ENCODE peak calls at places on chromosomes 16 and 17, in seven cellular contexts. One of them, this sample, is unnamed.
A peak's percentile ranks its signal among the peaks of the same experiment; 100 is the strongest.

GRCh38 chr16:54890381-54890780 is 40.3 kb upstream of the IRX5 start:
- DNase-seq in stimulated activated CD8-positive, alpha-beta memory T cell treated with anti-CD3 and anti-CD28 coated beads, Interleukin-2, amount 100 ng/mL, for 48 hours: no peak
- DNase-seq in activated CD8-positive, alpha-beta T cell treated with anti-CD3 and anti-CD28 coated beads, Interleukin-2, amount 10 ng/mL, durations not matched to agents 7 days and 5 days: no peak
- DNase-seq in heart left ventricle: no peak
- DNase-seq in CD4-positive, alpha-beta T cell: no peak
- DNase-seq in AG04449: no peak
- DNase-seq in DMS153: no peak
- DNase-seq in this sample: no peak

GRCh38 chr17:3965123-3965800 is 1.0 kb upstream of the ATP2A3 start:
- DNase-seq in stimulated activated CD8-positive, alpha-beta memory T cell treated with anti-CD3 and anti-CD28 coated beads, Interleukin-2, amount 100 ng/mL, for 48 hours: peak; percentile 58
- DNase-seq in activated CD8-positive, alpha-beta T cell treated with anti-CD3 and anti-CD28 coated beads, Interleukin-2, amount 10 ng/mL, durations not matched to agents 7 days and 5 days: peak; percentile 90
- DNase-seq in heart left ventricle: peak; percentile 68
- DNase-seq in CD4-positive, alpha-beta T cell: peak; percentile 58
- DNase-seq in AG04449: no peak
- DNase-seq in DMS153: peak; percentile 42
- DNase-seq in this sample: peak; percentile 75

GRCh38 chr17:43329183-43329582 is 69.6 kb upstream of the ARL4D start:
- DNase-seq in stimulated activated CD8-positive, alpha-beta memory T cell treated with anti-CD3 and anti-CD28 coated beads, Interleukin-2, amount 100 ng/mL, for 48 hours: no peak
- DNase-seq in activated CD8-positive, alpha-beta T cell treated with anti-CD3 and anti-CD28 coated beads, Interleukin-2, amount 10 ng/mL, durations not matched to agents 7 days and 5 days: no peak
- DNase-seq in heart left ventricle: no peak
- DNase-seq in CD4-positive, alpha-beta T cell: no peak
- DNase-seq in AG04449: no peak
- DNase-seq in DMS153: no peak
- DNase-seq in this sample: no peak

GRCh38 chr17:28008526-28008925 is 34.0 kb upstream of the NLK start:
- DNase-seq in stimulated activated CD8-positive, alpha-beta memory T cell treated with anti-CD3 and anti-CD28 coated beads, Interleukin-2, amount 100 ng/mL, for 48 hours: no peak
- DNase-seq in activated CD8-positive, alpha-beta T cell treated with anti-CD3 and anti-CD28 coated beads, Interleukin-2, amount 10 ng/mL, durations not matched to agents 7 days and 5 days: peak; percentile 37
- DNase-seq in heart left ventricle: peak; percentile 36
- DNase-seq in CD4-positive, alpha-beta T cell: no peak
- DNase-seq in AG04449: peak; percentile 2
- DNase-seq in DMS153: no peak
- DNase-seq in this sample: peak; percentile 28

GRCh38 chr17:66831383-66832220 is 3.3 kb upstream of the CACNG5 start:
- DNase-seq in stimulated activated CD8-positive, alpha-beta memory T cell treated with anti-CD3 and anti-CD28 coated beads, Interleukin-2, amount 100 ng/mL, for 48 hours: no peak
- DNase-seq in activated CD8-positive, alpha-beta T cell treated with anti-CD3 and anti-CD28 coated beads, Interleukin-2, amount 10 ng/mL, durations not matched to agents 7 days and 5 days: no peak
- DNase-seq in heart left ventricle: no peak
- DNase-seq in CD4-positive, alpha-beta T cell: no peak
- DNase-seq in AG04449: no peak
- DNase-seq in DMS153: no peak
- DNase-seq in this sample: no peak

GRCh38 chr17:16999931-17000625 is 28.2 kb upstream of the TNFRSF13B start:
- DNase-seq in stimulated activated CD8-positive, alpha-beta memory T cell treated with anti-CD3 and anti-CD28 coated beads, Interleukin-2, amount 100 ng/mL, for 48 hours: no peak
- DNase-seq in activated CD8-positive, alpha-beta T cell treated with anti-CD3 and anti-CD28 coated beads, Interleukin-2, amount 10 ng/mL, durations not matched to agents 7 days and 5 days: no peak
- DNase-seq in heart left ventricle: no peak
- DNase-seq in CD4-positive, alpha-beta T cell: no peak
- DNase-seq in AG04449: no peak
- DNase-seq in DMS153: no peak
- DNase-seq in this sample: no peak

GRCh38 chr16:85995591-85996461 is 96.9 kb downstream of the IRF8 start:
- DNase-seq in stimulated activated CD8-positive, alpha-beta memory T cell treated with anti-CD3 and anti-CD28 coated beads, Interleukin-2, amount 100 ng/mL, for 48 hours: no peak
- DNase-seq in activated CD8-positive, alpha-beta T cell treated with anti-CD3 and anti-CD28 coated beads, Interleukin-2, amount 10 ng/mL, durations not matched to agents 7 days and 5 days: peak; percentile 31
- DNase-seq in heart left ventricle: no peak
- DNase-seq in CD4-positive, alpha-beta T cell: no peak
- DNase-seq in AG04449: no peak
- DNase-seq in DMS153: no peak
- DNase-seq in this sample: no peak

GRCh38 chr17:74289688-74290087 is 15.7 kb downstream of the DNAI2 start:
- DNase-seq in stimulated activated CD8-positive, alpha-beta memory T cell treated with anti-CD3 and anti-CD28 coated beads, Interleukin-2, amount 100 ng/mL, for 48 hours: no peak
- DNase-seq in activated CD8-positive, alpha-beta T cell treated with anti-CD3 and anti-CD28 coated beads, Interleukin-2, amount 10 ng/mL, durations not matched to agents 7 days and 5 days: no peak
- DNase-seq in heart left ventricle: no peak
- DNase-seq in CD4-positive, alpha-beta T cell: no peak
- DNase-seq in AG04449: no peak
- DNase-seq in DMS153: no peak
- DNase-seq in this sample: no peak

GRCh38 chr17:73423806-73424205 is 112.0 kb upstream of the CDC42EP4 start:
- DNase-seq in stimulated activated CD8-positive, alpha-beta memory T cell treated with anti-CD3 and anti-CD28 coated beads, Interleukin-2, amount 100 ng/mL, for 48 hours: no peak
- DNase-seq in activated CD8-positive, alpha-beta T cell treated with anti-CD3 and anti-CD28 coated beads, Interleukin-2, amount 10 ng/mL, durations not matched to agents 7 days and 5 days: no peak
- DNase-seq in heart left ventricle: no peak
- DNase-seq in CD4-positive, alpha-beta T cell: no peak
- DNase-seq in AG04449: no peak
- DNase-seq in DMS153: no peak
- DNase-seq in this sample: no peak

GRCh38 chr17:48575066-48575582 is 3.0 kb downstream of the HOXB4 start:
- DNase-seq in stimulated activated CD8-positive, alpha-beta memory T cell treated with anti-CD3 and anti-CD28 coated beads, Interleukin-2, amount 100 ng/mL, for 48 hours: no peak
- DNase-seq in activated CD8-positive, alpha-beta T cell treated with anti-CD3 and anti-CD28 coated beads, Interleukin-2, amount 10 ng/mL, durations not matched to agents 7 days and 5 days: no peak
- DNase-seq in heart left ventricle: no peak
- DNase-seq in CD4-positive, alpha-beta T cell: no peak
- DNase-seq in AG04449: no peak
- DNase-seq in DMS153: peak; percentile 90
- DNase-seq in this sample: no peak

GRCh38 chr16:25298165-25298872 is 40.7 kb upstream of the ZKSCAN2 start:
- DNase-seq in stimulated activated CD8-positive, alpha-beta memory T cell treated with anti-CD3 and anti-CD28 coated beads, Interleukin-2, amount 100 ng/mL, for 48 hours: no peak
- DNase-seq in activated CD8-positive, alpha-beta T cell treated with anti-CD3 and anti-CD28 coated beads, Interleukin-2, amount 10 ng/mL, durations not matched to agents 7 days and 5 days: no peak
- DNase-seq in heart left ventricle: no peak
- DNase-seq in CD4-positive, alpha-beta T cell: no peak
- DNase-seq in AG04449: no peak
- DNase-seq in DMS153: no peak
- DNase-seq in this sample: no peak

GRCh38 chr17:42387663-42388380 is 420 bp downstream of the STAT3 start:
- DNase-seq in stimulated activated CD8-positive, alpha-beta memory T cell treated with anti-CD3 and anti-CD28 coated beads, Interleukin-2, amount 100 ng/mL, for 48 hours: no peak
- DNase-seq in activated CD8-positive, alpha-beta T cell treated with anti-CD3 and anti-CD28 coated beads, Interleukin-2, amount 10 ng/mL, durations not matched to agents 7 days and 5 days: peak; percentile 51
- DNase-seq in heart left ventricle: peak; percentile 50
- DNase-seq in CD4-positive, alpha-beta T cell: peak; percentile 19
- DNase-seq in AG04449: no peak
- DNase-seq in DMS153: no peak
- DNase-seq in this sample: peak; percentile 58

GRCh38 chr16:84650062-84650991 is 2.0 kb downstream of the KLHL36 start:
- DNase-seq in stimulated activated CD8-positive, alpha-beta memory T cell treated with anti-CD3 and anti-CD28 coated beads, Interleukin-2, amount 100 ng/mL, for 48 hours: no peak
- DNase-seq in activated CD8-positive, alpha-beta T cell treated with anti-CD3 and anti-CD28 coated beads, Interleukin-2, amount 10 ng/mL, durations not matched to agents 7 days and 5 days: no peak
- DNase-seq in heart left ventricle: no peak
- DNase-seq in CD4-positive, alpha-beta T cell: no peak
- DNase-seq in AG04449: peak; percentile 58
- DNase-seq in DMS153: no peak
- DNase-seq in this sample: no peak

GRCh38 chr17:77852666-77853207 is 105.8 kb upstream of the TNRC6C start:
- DNase-seq in stimulated activated CD8-positive, alpha-beta memory T cell treated with anti-CD3 and anti-CD28 coated beads, Interleukin-2, amount 100 ng/mL, for 48 hours: no peak
- DNase-seq in activated CD8-positive, alpha-beta T cell treated with anti-CD3 and anti-CD28 coated beads, Interleukin-2, amount 10 ng/mL, durations not matched to agents 7 days and 5 days: no peak
- DNase-seq in heart left ventricle: no peak
- DNase-seq in CD4-positive, alpha-beta T cell: no peak
- DNase-seq in AG04449: no peak
- DNase-seq in DMS153: no peak
- DNase-seq in this sample: no peak

GRCh38 chr17:21253646-21254441 is 634 bp upstream of the NATD1 start:
- DNase-seq in stimulated activated CD8-positive, alpha-beta memory T cell treated with anti-CD3 and anti-CD28 coated beads, Interleukin-2, amount 100 ng/mL, for 48 hours: no peak
- DNase-seq in activated CD8-positive, alpha-beta T cell treated with anti-CD3 and anti-CD28 coated beads, Interleukin-2, amount 10 ng/mL, durations not matched to agents 7 days and 5 days: no peak
- DNase-seq in heart left ventricle: no peak
- DNase-seq in CD4-positive, alpha-beta T cell: no peak
- DNase-seq in AG04449: no peak
- DNase-seq in DMS153: no peak
- DNase-seq in this sample: no peak

GRCh38 chr16:79310734-79311133 is 289.8 kb downstream of the MAF start:
- DNase-seq in stimulated activated CD8-positive, alpha-beta memory T cell treated with anti-CD3 and anti-CD28 coated beads, Interleukin-2, amount 100 ng/mL, for 48 hours: no peak
- DNase-seq in activated CD8-positive, alpha-beta T cell treated with anti-CD3 and anti-CD28 coated beads, Interleukin-2, amount 10 ng/mL, durations not matched to agents 7 days and 5 days: no peak
- DNase-seq in heart left ventricle: no peak
- DNase-seq in CD4-positive, alpha-beta T cell: no peak
- DNase-seq in AG04449: no peak
- DNase-seq in DMS153: no peak
- DNase-seq in this sample: no peak

GRCh38 chr17:81003711-81004335 is 12.2 kb downstream of the CHMP6 start:
- DNase-seq in stimulated activated CD8-positive, alpha-beta memory T cell treated with anti-CD3 and anti-CD28 coated beads, Interleukin-2, amount 100 ng/mL, for 48 hours: no peak
- DNase-seq in activated CD8-positive, alpha-beta T cell treated with anti-CD3 and anti-CD28 coated beads, Interleukin-2, amount 10 ng/mL, durations not matched to agents 7 days and 5 days: no peak
- DNase-seq in heart left ventricle: peak; percentile 29
- DNase-seq in CD4-positive, alpha-beta T cell: no peak
- DNase-seq in AG04449: no peak
- DNase-seq in DMS153: no peak
- DNase-seq in this sample: no peak

GRCh38 chr16:31833047-31833446 is 40.6 kb upstream of the ZNF267 start:
- DNase-seq in stimulated activated CD8-positive, alpha-beta memory T cell treated with anti-CD3 and anti-CD28 coated beads, Interleukin-2, amount 100 ng/mL, for 48 hours: no peak
- DNase-seq in activated CD8-positive, alpha-beta T cell treated with anti-CD3 and anti-CD28 coated beads, Interleukin-2, amount 10 ng/mL, durations not matched to agents 7 days and 5 days: no peak
- DNase-seq in heart left ventricle: no peak
- DNase-seq in CD4-positive, alpha-beta T cell: no peak
- DNase-seq in AG04449: no peak
- DNase-seq in DMS153: no peak
- DNase-seq in this sample: no peak

GRCh38 chr17:6554336-6554735 is 2.0 kb downstream of the PITPNM3 start:
- DNase-seq in stimulated activated CD8-positive, alpha-beta memory T cell treated with anti-CD3 and anti-CD28 coated beads, Interleukin-2, amount 100 ng/mL, for 48 hours: no peak
- DNase-seq in activated CD8-positive, alpha-beta T cell treated with anti-CD3 and anti-CD28 coated beads, Interleukin-2, amount 10 ng/mL, durations not matched to agents 7 days and 5 days: no peak
- DNase-seq in heart left ventricle: no peak
- DNase-seq in CD4-positive, alpha-beta T cell: no peak
- DNase-seq in AG04449: no peak
- DNase-seq in DMS153: no peak
- DNase-seq in this sample: no peak

GRCh38 chr16:67668495-67669157 is 2.0 kb downstream of the C16orf86 start:
- DNase-seq in stimulated activated CD8-positive, alpha-beta memory T cell treated with anti-CD3 and anti-CD28 coated beads, Interleukin-2, amount 100 ng/mL, for 48 hours: no peak
- DNase-seq in activated CD8-positive, alpha-beta T cell treated with anti-CD3 and anti-CD28 coated beads, Interleukin-2, amount 10 ng/mL, durations not matched to agents 7 days and 5 days: peak; percentile 56
- DNase-seq in heart left ventricle: peak; percentile 27
- DNase-seq in CD4-positive, alpha-beta T cell: no peak
- DNase-seq in AG04449: no peak
- DNase-seq in DMS153: no peak
- DNase-seq in this sample: no peak

GRCh38 chr17:49061524-49061943 is 64.3 kb downstream of the IGF2BP1 start:
- DNase-seq in stimulated activated CD8-positive, alpha-beta memory T cell treated with anti-CD3 and anti-CD28 coated beads, Interleukin-2, amount 100 ng/mL, for 48 hours: no peak
- DNase-seq in activated CD8-positive, alpha-beta T cell treated with anti-CD3 and anti-CD28 coated beads, Interleukin-2, amount 10 ng/mL, durations not matched to agents 7 days and 5 days: no peak
- DNase-seq in heart left ventricle: no peak
- DNase-seq in CD4-positive, alpha-beta T cell: no peak
- DNase-seq in AG04449: no peak
- DNase-seq in DMS153: no peak
- DNase-seq in this sample: no peak

GRCh38 chr16:85637808-85638186 is 24.7 kb downstream of the GSE1 start:
- DNase-seq in stimulated activated CD8-positive, alpha-beta memory T cell treated with anti-CD3 and anti-CD28 coated beads, Interleukin-2, amount 100 ng/mL, for 48 hours: no peak
- DNase-seq in activated CD8-positive, alpha-beta T cell treated with anti-CD3 and anti-CD28 coated beads, Interleukin-2, amount 10 ng/mL, durations not matched to agents 7 days and 5 days: no peak
- DNase-seq in heart left ventricle: no peak
- DNase-seq in CD4-positive, alpha-beta T cell: no peak
- DNase-seq in AG04449: no peak
- DNase-seq in DMS153: peak; percentile 62
- DNase-seq in this sample: peak; percentile 48

GRCh38 chr16:55809386-55809785 is 23.5 kb downstream of the CES1 start:
- DNase-seq in stimulated activated CD8-positive, alpha-beta memory T cell treated with anti-CD3 and anti-CD28 coated beads, Interleukin-2, amount 100 ng/mL, for 48 hours: no peak
- DNase-seq in activated CD8-positive, alpha-beta T cell treated with anti-CD3 and anti-CD28 coated beads, Interleukin-2, amount 10 ng/mL, durations not matched to agents 7 days and 5 days: no peak
- DNase-seq in heart left ventricle: no peak
- DNase-seq in CD4-positive, alpha-beta T cell: no peak
- DNase-seq in AG04449: no peak
- DNase-seq in DMS153: no peak
- DNase-seq in this sample: no peak

GRCh38 chr17:7932949-7933348 is 943 bp downstream of the CNTROB start:
- DNase-seq in stimulated activated CD8-positive, alpha-beta memory T cell treated with anti-CD3 and anti-CD28 coated beads, Interleukin-2, amount 100 ng/mL, for 48 hours: peak; percentile 19
- DNase-seq in activated CD8-positive, alpha-beta T cell treated with anti-CD3 and anti-CD28 coated beads, Interleukin-2, amount 10 ng/mL, durations not matched to agents 7 days and 5 days: peak; percentile 56
- DNase-seq in heart left ventricle: peak; percentile 36
- DNase-seq in CD4-positive, alpha-beta T cell: no peak
- DNase-seq in AG04449: no peak
- DNase-seq in DMS153: no peak
- DNase-seq in this sample: no peak

GRCh38 chr16:18932243-18932997 is 6.2 kb upstream of the SMG1 start:
- DNase-seq in stimulated activated CD8-positive, alpha-beta memory T cell treated with anti-CD3 and anti-CD28 coated beads, Interleukin-2, amount 100 ng/mL, for 48 hours: no peak
- DNase-seq in activated CD8-positive, alpha-beta T cell treated with anti-CD3 and anti-CD28 coated beads, Interleukin-2, amount 10 ng/mL, durations not matched to agents 7 days and 5 days: no peak
- DNase-seq in heart left ventricle: no peak
- DNase-seq in CD4-positive, alpha-beta T cell: no peak
- DNase-seq in AG04449: peak; percentile 29
- DNase-seq in DMS153: no peak
- DNase-seq in this sample: no peak

GRCh38 chr16:56400458-56400857 is 24.9 kb downstream of the AMFR start:
- DNase-seq in stimulated activated CD8-positive, alpha-beta memory T cell treated with anti-CD3 and anti-CD28 coated beads, Interleukin-2, amount 100 ng/mL, for 48 hours: no peak
- DNase-seq in activated CD8-positive, alpha-beta T cell treated with anti-CD3 and anti-CD28 coated beads, Interleukin-2, amount 10 ng/mL, durations not matched to agents 7 days and 5 days: no peak
- DNase-seq in heart left ventricle: no peak
- DNase-seq in CD4-positive, alpha-beta T cell: no peak
- DNase-seq in AG04449: no peak
- DNase-seq in DMS153: no peak
- DNase-seq in this sample: no peak

GRCh38 chr16:76946879-76947278 is 244.1 kb upstream of the MON1B start:
- DNase-seq in stimulated activated CD8-positive, alpha-beta memory T cell treated with anti-CD3 and anti-CD28 coated beads, Interleukin-2, amount 100 ng/mL, for 48 hours: no peak
- DNase-seq in activated CD8-positive, alpha-beta T cell treated with anti-CD3 and anti-CD28 coated beads, Interleukin-2, amount 10 ng/mL, durations not matched to agents 7 days and 5 days: no peak
- DNase-seq in heart left ventricle: no peak
- DNase-seq in CD4-positive, alpha-beta T cell: no peak
- DNase-seq in AG04449: peak; percentile 3
- DNase-seq in DMS153: peak; percentile 83
- DNase-seq in this sample: no peak

GRCh38 chr17:67050066-67050465 is 5.7 kb downstream of the CACNG1 start:
- DNase-seq in stimulated activated CD8-positive, alpha-beta memory T cell treated with anti-CD3 and anti-CD28 coated beads, Interleukin-2, amount 100 ng/mL, for 48 hours: no peak
- DNase-seq in activated CD8-positive, alpha-beta T cell treated with anti-CD3 and anti-CD28 coated beads, Interleukin-2, amount 10 ng/mL, durations not matched to agents 7 days and 5 days: no peak
- DNase-seq in heart left ventricle: no peak
- DNase-seq in CD4-positive, alpha-beta T cell: no peak
- DNase-seq in AG04449: no peak
- DNase-seq in DMS153: no peak
- DNase-seq in this sample: no peak